ENCODE peak calls at places on chromosome 7, in four cellular contexts. A is natural killer cell treated with Interleukin-12 subunit alpha and Interleukin-12 subunit beta and Interleukin-15 and Interleukin-18, amount 100 ng/mL, for 72 hours; K is anterior cingulate cortex; E is stimulated activated CD4-positive, alpha-beta T cell treated with anti-CD3 and anti-CD28 coated beads, Interleukin-1b, Interleukin-23, amount 100 ng/mL, for 24 hours. C is an unnamed sample.

GRCh38 chr7:27164381-27165088 is 802 bp downstream of the HOXA9 start:
- DNase-seq in A (peak), K (no peak), E (no peak), C (no peak)

GRCh38 chr7:116527521-116527920 is 2.7 kb downstream of the CAV1 start:
- DNase-seq in A (no peak), K (no peak), E (no peak), C (peak)

GRCh38 chr7:27547401-27547800 is 115.3 kb downstream of the HIBADH start:
- DNase-seq in A (no peak), K (no peak), E (no peak), C (no peak)

GRCh38 chr7:455110-455928 is 64.3 kb downstream of the PDGFA start:
- DNase-seq in A (peak), K (peak), E (no peak), C (no peak)

GRCh38 chr7:108012499-108013430 is 9.8 kb upstream of the LAMB1 start:
- DNase-seq in A (no peak), K (no peak), E (no peak), C (peak)

GRCh38 chr7:117995850-117996650 is 122.8 kb upstream of the CTTNBP2 start:
- DNase-seq in A (no peak), K (no peak), E (no peak), C (peak)

GRCh38 chr7:105799677-105800076 is 76.7 kb downstream of the ATXN7L1 start:
- DNase-seq in A (no peak), K (no peak), E (no peak), C (no peak)

GRCh38 chr7:1460757-1461639 is 1.7 kb upstream of the MICALL2 start:
- DNase-seq in A (no peak), K (peak), E (no peak), C (peak)

GRCh38 chr7:26376208-26376917 is 84.7 kb downstream of the SNX10 start:
- DNase-seq in A (no peak), K (peak), E (no peak), C (no peak)

GRCh38 chr7:47503283-47503682 is 78.6 kb downstream of the TNS3 start:
- DNase-seq in A (no peak), K (no peak), E (no peak), C (peak)

GRCh38 chr7:16795624-16796023 is 9.2 kb downstream of the AGR2 start:
- DNase-seq in A (no peak), K (no peak), E (no peak), C (no peak)

GRCh38 chr7:90856317-90857072 is 260.4 kb downstream of the CDK14 start:
- DNase-seq in A (no peak), K (no peak), E (no peak), C (no peak)

GRCh38 chr7:150972094-150972493 is 6.0 kb downstream of the KCNH2 start:
- DNase-seq in A (no peak), K (peak), E (no peak), C (no peak)

GRCh38 chr7:129612112-129613015 is 844 bp downstream of the NRF1 start:
- DNase-seq in A (no peak), K (no peak), E (no peak), C (peak)

GRCh38 chr7:1800876-1801275 is 130.8 kb downstream of the ELFN1 start:
- DNase-seq in A (no peak), K (no peak), E (no peak), C (no peak)

GRCh38 chr7:16669581-16669980 is 23.6 kb downstream of the BZW2 start:
- DNase-seq in A (no peak), K (no peak), E (no peak), C (no peak)

GRCh38 chr7:149109969-149110368 is 16.2 kb downstream of the ZNF425 start:
- DNase-seq in A (no peak), K (no peak), E (no peak), C (no peak)

GRCh38 chr7:131008840-131009651 is 275.0 kb upstream of the KLF14 start:
- DNase-seq in A (no peak), K (no peak), E (no peak), C (no peak)